ENCODE peak calls at places on chromosome 12, in nine cellular contexts. One of them, this sample, is unnamed.

GRCh38 chr12:122145505-122146330 is 28.3 kb downstream of the IL31 start:
- ATAC-seq in CD4-positive, CD25-positive, alpha-beta regulatory T cell: no peak
- ATAC-seq in activated T-helper 17 cell treated with anti-CD3 and anti-CD28 coated beads, Interleukin-2, amount 50 U/mL, for 72 hours: no peak
- ATAC-seq in RWPE2: no peak
- ATAC-seq in psoas muscle: no peak
- ATAC-seq in memory B cell: no peak
- ATAC-seq in effector memory CD8-positive, alpha-beta T cell: no peak
- ATAC-seq in right lobe of liver: no peak
- ATAC-seq in T-helper 17 cell: no peak
- ATAC-seq in this sample: no peak

GRCh38 chr12:23472329-23472971 is 477.0 kb downstream of the SOX5 start:
- ATAC-seq in psoas muscle: no peak
- ATAC-seq in T-helper 17 cell: no peak
- ATAC-seq in RWPE2: peak
- ATAC-seq in memory B cell: no peak
- ATAC-seq in activated T-helper 17 cell treated with anti-CD3 and anti-CD28 coated beads, Interleukin-2, amount 50 U/mL, for 72 hours: no peak
- ATAC-seq in effector memory CD8-positive, alpha-beta T cell: no peak
- ATAC-seq in right lobe of liver: no peak
- ATAC-seq in CD4-positive, CD25-positive, alpha-beta regulatory T cell: no peak
- ATAC-seq in this sample: no peak

GRCh38 chr12:12282761-12283160 is 15.9 kb upstream of the LRP6 start:
- ATAC-seq in RWPE2: peak
- ATAC-seq in memory B cell: no peak
- ATAC-seq in T-helper 17 cell: no peak
- ATAC-seq in right lobe of liver: no peak
- ATAC-seq in activated T-helper 17 cell treated with anti-CD3 and anti-CD28 coated beads, Interleukin-2, amount 50 U/mL, for 72 hours: no peak
- ATAC-seq in CD4-positive, CD25-positive, alpha-beta regulatory T cell: no peak
- ATAC-seq in effector memory CD8-positive, alpha-beta T cell: no peak
- ATAC-seq in psoas muscle: no peak
- ATAC-seq in this sample: peak

GRCh38 chr12:114479831-114480230 is 73.9 kb upstream of the TBX5 start:
- ATAC-seq in psoas muscle: no peak
- ATAC-seq in memory B cell: no peak
- ATAC-seq in activated T-helper 17 cell treated with anti-CD3 and anti-CD28 coated beads, Interleukin-2, amount 50 U/mL, for 72 hours: no peak
- ATAC-seq in right lobe of liver: no peak
- ATAC-seq in T-helper 17 cell: no peak
- ATAC-seq in RWPE2: no peak
- ATAC-seq in effector memory CD8-positive, alpha-beta T cell: no peak
- ATAC-seq in CD4-positive, CD25-positive, alpha-beta regulatory T cell: no peak
- ATAC-seq in this sample: no peak

GRCh38 chr12:18737819-18738218 is at the start of the genes CAPZA3 and PLCZ1:
- ATAC-seq in T-helper 17 cell: no peak
- ATAC-seq in psoas muscle: no peak
- ATAC-seq in memory B cell: no peak
- ATAC-seq in effector memory CD8-positive, alpha-beta T cell: no peak
- ATAC-seq in CD4-positive, CD25-positive, alpha-beta regulatory T cell: no peak
- ATAC-seq in activated T-helper 17 cell treated with anti-CD3 and anti-CD28 coated beads, Interleukin-2, amount 50 U/mL, for 72 hours: no peak
- ATAC-seq in right lobe of liver: no peak
- ATAC-seq in RWPE2: no peak
- ATAC-seq in this sample: no peak

GRCh38 chr12:122646568-122647220 is 56.5 kb downstream of the HCAR2 start:
- ATAC-seq in activated T-helper 17 cell treated with anti-CD3 and anti-CD28 coated beads, Interleukin-2, amount 50 U/mL, for 72 hours: peak
- ATAC-seq in memory B cell: peak
- ATAC-seq in T-helper 17 cell: peak
- ATAC-seq in RWPE2: peak
- ATAC-seq in psoas muscle: no peak
- ATAC-seq in effector memory CD8-positive, alpha-beta T cell: peak
- ATAC-seq in CD4-positive, CD25-positive, alpha-beta regulatory T cell: peak
- ATAC-seq in right lobe of liver: no peak
- ATAC-seq in this sample: no peak

GRCh38 chr12:46958599-46959290 is 120.7 kb upstream of the PCED1B start:
- ATAC-seq in CD4-positive, CD25-positive, alpha-beta regulatory T cell: no peak
- ATAC-seq in memory B cell: no peak
- ATAC-seq in T-helper 17 cell: no peak
- ATAC-seq in effector memory CD8-positive, alpha-beta T cell: no peak
- ATAC-seq in psoas muscle: peak
- ATAC-seq in activated T-helper 17 cell treated with anti-CD3 and anti-CD28 coated beads, Interleukin-2, amount 50 U/mL, for 72 hours: no peak
- ATAC-seq in RWPE2: no peak
- ATAC-seq in right lobe of liver: peak
- ATAC-seq in this sample: no peak

GRCh38 chr12:31517994-31518393 is 72.9 kb downstream of the DENND5B start:
- ATAC-seq in memory B cell: no peak
- ATAC-seq in RWPE2: no peak
- ATAC-seq in right lobe of liver: no peak
- ATAC-seq in psoas muscle: no peak
- ATAC-seq in CD4-positive, CD25-positive, alpha-beta regulatory T cell: no peak
- ATAC-seq in effector memory CD8-positive, alpha-beta T cell: no peak
- ATAC-seq in activated T-helper 17 cell treated with anti-CD3 and anti-CD28 coated beads, Interleukin-2, amount 50 U/mL, for 72 hours: no peak
- ATAC-seq in T-helper 17 cell: no peak
- ATAC-seq in this sample: peak

GRCh38 chr12:66288121-66288520 is 14.2 kb upstream of the HELB start:
- ATAC-seq in activated T-helper 17 cell treated with anti-CD3 and anti-CD28 coated beads, Interleukin-2, amount 50 U/mL, for 72 hours: peak
- ATAC-seq in right lobe of liver: peak
- ATAC-seq in psoas muscle: no peak
- ATAC-seq in RWPE2: no peak
- ATAC-seq in T-helper 17 cell: peak
- ATAC-seq in effector memory CD8-positive, alpha-beta T cell: peak
- ATAC-seq in CD4-positive, CD25-positive, alpha-beta regulatory T cell: peak
- ATAC-seq in memory B cell: no peak
- ATAC-seq in this sample: no peak

GRCh38 chr12:74483057-74483456 is 54.6 kb upstream of the ATXN7L3B start:
- ATAC-seq in RWPE2: no peak
- ATAC-seq in CD4-positive, CD25-positive, alpha-beta regulatory T cell: no peak
- ATAC-seq in right lobe of liver: no peak
- ATAC-seq in memory B cell: no peak
- ATAC-seq in psoas muscle: no peak
- ATAC-seq in T-helper 17 cell: no peak
- ATAC-seq in activated T-helper 17 cell treated with anti-CD3 and anti-CD28 coated beads, Interleukin-2, amount 50 U/mL, for 72 hours: no peak
- ATAC-seq in effector memory CD8-positive, alpha-beta T cell: no peak
- ATAC-seq in this sample: no peak

GRCh38 chr12:67415473-67415872 is 146.3 kb downstream of the CAND1 start:
- ATAC-seq in activated T-helper 17 cell treated with anti-CD3 and anti-CD28 coated beads, Interleukin-2, amount 50 U/mL, for 72 hours: no peak
- ATAC-seq in memory B cell: no peak
- ATAC-seq in psoas muscle: peak
- ATAC-seq in effector memory CD8-positive, alpha-beta T cell: no peak
- ATAC-seq in RWPE2: no peak
- ATAC-seq in right lobe of liver: peak
- ATAC-seq in CD4-positive, CD25-positive, alpha-beta regulatory T cell: no peak
- ATAC-seq in T-helper 17 cell: no peak
- ATAC-seq in this sample: peak

GRCh38 chr12:64824500-64825142 is at the start of gene TBC1D30:
- ATAC-seq in T-helper 17 cell: peak
- ATAC-seq in CD4-positive, CD25-positive, alpha-beta regulatory T cell: no peak
- ATAC-seq in activated T-helper 17 cell treated with anti-CD3 and anti-CD28 coated beads, Interleukin-2, amount 50 U/mL, for 72 hours: peak
- ATAC-seq in effector memory CD8-positive, alpha-beta T cell: peak
- ATAC-seq in psoas muscle: peak
- ATAC-seq in RWPE2: peak
- ATAC-seq in right lobe of liver: peak
- ATAC-seq in memory B cell: peak
- ATAC-seq in this sample: peak

GRCh38 chr12:91074068-91074819 is 16.4 kb upstream of the KERA start:
- ATAC-seq in psoas muscle: no peak
- ATAC-seq in CD4-positive, CD25-positive, alpha-beta regulatory T cell: no peak
- ATAC-seq in effector memory CD8-positive, alpha-beta T cell: no peak
- ATAC-seq in memory B cell: no peak
- ATAC-seq in activated T-helper 17 cell treated with anti-CD3 and anti-CD28 coated beads, Interleukin-2, amount 50 U/mL, for 72 hours: no peak
- ATAC-seq in T-helper 17 cell: no peak
- ATAC-seq in RWPE2: no peak
- ATAC-seq in right lobe of liver: no peak
- ATAC-seq in this sample: no peak

This sample was measured in SK-N-SH treated with all-trans-retinoic acid at 6 μM for 48 hours.